ENCODE peak calls at places on chromosomes 13 and 19, in eight cellular contexts. C, R, S, F, V, H, P and X are unnamed samples.

GRCh38 chr13:102380012-102380411 is 21.8 kb downstream of the FGF14 start:
- DNase-seq in C (no peak), R (no peak), V (no peak), S (no peak), H (no peak), P (no peak), F (no peak), X (no peak)

GRCh38 chr19:1041835-1042685 is 2.2 kb downstream of the ABCA7 start:
- DNase-seq in S (no peak), H (no peak), V (no peak), F (peak; percentile 44), P (peak; percentile 92), R (no peak), C (no peak), X (no peak)

GRCh38 chr19:1206063-1206732 is 620 bp downstream of the STK11 start:
- DNase-seq in F (no peak), P (no peak), R (no peak), V (no peak), S (no peak), C (no peak), H (peak; percentile 26), X (no peak)

GRCh38 chr19:44757057-44757734 is 8.7 kb downstream of the BCL3 start:
- DNase-seq in R (no peak), C (no peak), H (no peak), F (no peak), S (no peak), P (no peak), V (no peak), X (no peak)

GRCh38 chr19:16200038-16200775 is 2.5 kb downstream of the AP1M1 start:
- DNase-seq in V (peak; percentile 10), H (no peak), P (no peak), S (peak; percentile 51), C (no peak), F (no peak), R (no peak), X (no peak)

GRCh38 chr19:32809254-32809653 is 60.3 kb downstream of the SLC7A9 start:
- DNase-seq in F (no peak), V (no peak), S (no peak), C (no peak), R (no peak), H (no peak), P (peak; percentile 89), X (no peak)

GRCh38 chr19:2362970-2363300 is 2.9 kb downstream of the TMPRSS9 start:
- DNase-seq in H (no peak), P (no peak), C (no peak), V (no peak), R (no peak), S (no peak), F (no peak), X (no peak)

GRCh38 chr19:49129238-49129583 is 9.9 kb downstream of the PPFIA3 start:
- DNase-seq in C (no peak), F (no peak), S (no peak), V (no peak), P (no peak), R (no peak), H (no peak), X (no peak)

GRCh38 chr19:47713046-47714021 is at the start of gene EHD2:
- DNase-seq in R (no peak), V (peak; percentile 81), P (peak; percentile 28), H (peak; percentile 64), S (peak; percentile 95), F (peak; percentile 42), C (peak; percentile 30), X (no peak)

GRCh38 chr19:38386968-38387549 is 775 bp downstream of the GGN start:
- DNase-seq in R (no peak), C (no peak), P (peak; percentile 62), F (no peak), H (no peak), V (peak; percentile 23), S (no peak), X (no peak)

GRCh38 chr13:98782654-98783053 is 30.2 kb upstream of the SLC15A1 start:
- DNase-seq in C (no peak), F (no peak), H (no peak), V (no peak), S (no peak), P (no peak), R (no peak), X (no peak)

GRCh38 chr19:29871143-29871542 is 59.4 kb downstream of the CCNE1 start:
- DNase-seq in P (no peak), V (no peak), C (no peak), H (no peak), S (no peak), F (no peak), R (no peak), X (no peak)

GRCh38 chr19:43934055-43934984 is 762 bp downstream of the ZNF45 start:
- DNase-seq in H (no peak), R (no peak), S (peak; percentile 27), P (peak; percentile 28), C (no peak), F (peak; percentile 25), V (peak; percentile 17), X (no peak)

GRCh38 chr19:53704011-53704410 is 72.2 kb downstream of the DPRX start:
- DNase-seq in H (no peak), S (no peak), P (no peak), R (no peak), F (no peak), V (no peak), C (no peak), X (no peak)

GRCh38 chr19:49875801-49876421 is 1.2 kb downstream of the AKT1S1 start:
- DNase-seq in H (peak; percentile 68), P (peak; percentile 60), C (peak; percentile 74), R (peak; percentile 22), V (peak; percentile 64), F (no peak), S (no peak), X (peak; percentile 25)

GRCh38 chr13:68428292-68428691 is 1198.2 kb upstream of the PCDH9 start:
- DNase-seq in R (no peak), C (no peak), V (no peak), S (no peak), F (peak; percentile 8), H (no peak), P (no peak), X (no peak)

GRCh38 chr13:24063281-24063851 is 97.2 kb upstream of the SPATA13 start:
- DNase-seq in R (peak; percentile 37), C (no peak), V (peak; percentile 56), S (no peak), H (peak; percentile 13), F (no peak), P (no peak), X (no peak)

GRCh38 chr13:75365724-75366173 is 116.2 kb downstream of the TBC1D4 start:
- DNase-seq in S (peak; percentile 62), V (peak; percentile 89), C (no peak), P (no peak), R (no peak), H (peak; percentile 18), F (peak; percentile 92), X (no peak)

GRCh38 chr19:3975144-3975543 is 4.2 kb upstream of the DAPK3 start:
- DNase-seq in V (peak; percentile 3), F (no peak), R (no peak), P (peak; percentile 26), C (no peak), H (no peak), S (no peak), X (no peak)